ENCODE peak calls at places on chromosome 15, in five cellular contexts. I, E, H, F and U are unnamed samples.
A peak's percentile ranks its signal among the peaks of the same experiment; 100 is the strongest.

GRCh38 chr15:75145027-75145841 is 56.4 kb upstream of the C15orf39 start:
- DNase-seq in I (no peak), E (no peak), H (peak; percentile 53), F (no peak), U (no peak)

GRCh38 chr15:80418892-80419537 is 14.8 kb downstream of the ARNT2 start:
- DNase-seq in I (no peak), E (no peak), H (peak; percentile 23), F (no peak), U (no peak)

GRCh38 chr15:93028632-93029612 is 60.1 kb downstream of the RGMA start:
- DNase-seq in I (no peak), E (peak; percentile 93), H (peak; percentile 94), F (peak; percentile 95), U (peak; percentile 81)

GRCh38 chr15:59590027-59590426 is 21.6 kb upstream of the GCNT3 start:
- DNase-seq in I (no peak), E (no peak), H (no peak), F (no peak), U (no peak)

GRCh38 chr15:70264014-70264492 is 166.3 kb upstream of the TLE3 start:
- DNase-seq in I (no peak), E (no peak), H (no peak), F (peak; percentile 84), U (no peak)

GRCh38 chr15:25795061-25795460 is 68.1 kb downstream of the ATP10A start:
- DNase-seq in I (no peak), E (no peak), H (peak; percentile 10), F (no peak), U (no peak)

GRCh38 chr15:58282060-58282708 is 144.0 kb downstream of the AQP9 start:
- DNase-seq in I (no peak), E (peak; percentile 72), H (no peak), F (no peak), U (no peak)

GRCh38 chr15:48703544-48703943 is 58.0 kb upstream of the FBN1 start:
- DNase-seq in I (no peak), E (no peak), H (no peak), F (no peak), U (no peak)

GRCh38 chr15:80404719-80405553 is 754 bp downstream of the ARNT2 start:
- DNase-seq in I (no peak), E (no peak), H (no peak), F (no peak), U (no peak)

GRCh38 chr15:78360426-78360825 is 20.3 kb downstream of the CRABP1 start:
- DNase-seq in I (no peak), E (no peak), H (no peak), F (peak; percentile 88), U (peak; percentile 23)

GRCh38 chr15:101014921-101015841 is 96.0 kb downstream of the LRRK1 start:
- DNase-seq in I (peak; percentile 71), E (peak; percentile 77), H (peak; percentile 76), F (peak; percentile 85), U (peak; percentile 40)

GRCh38 chr15:64732156-64732860 is 43.1 kb downstream of the RBPMS2 start:
- DNase-seq in I (no peak), E (peak; percentile 56), H (peak; percentile 27), F (no peak), U (no peak)

GRCh38 chr15:70420421-70421196 is 322.9 kb upstream of the TLE3 start:
- DNase-seq in I (no peak), E (no peak), H (no peak), F (no peak), U (no peak)

GRCh38 chr15:35630570-35630969 is 84.6 kb upstream of the DPH6 start:
- DNase-seq in I (no peak), E (peak; percentile 65), H (no peak), F (no peak), U (peak; percentile 33)

GRCh38 chr15:66389098-66389858 is 2.6 kb downstream of the MAP2K1 start:
- DNase-seq in I (no peak), E (no peak), H (no peak), F (no peak), U (no peak)

GRCh38 chr15:24878153-24878552 is 76.6 kb upstream of the SNRPN start:
- DNase-seq in I (no peak), E (peak; percentile 46), H (peak; percentile 29), F (peak; percentile 62), U (peak; percentile 2)

GRCh38 chr15:64905119-64905831 is 6.4 kb upstream of the ANKDD1A start:
- DNase-seq in I (peak; percentile 76), E (peak; percentile 73), H (peak; percentile 80), F (peak; percentile 89), U (peak; percentile 43)

GRCh38 chr15:75348563-75349350 is 1.9 kb downstream of the NEIL1 start:
- DNase-seq in I (no peak), E (no peak), H (peak; percentile 55), F (no peak), U (no peak)

GRCh38 chr15:62135532-62136134 is 29.5 kb downstream of the C2CD4B start:
- DNase-seq in I (no peak), E (peak; percentile 49), H (peak; percentile 29), F (no peak), U (no peak)

GRCh38 chr15:67241132-67241855 is 13.2 kb downstream of the AAGAB start:
- DNase-seq in I (peak; percentile 47), E (no peak), H (no peak), F (no peak), U (no peak)

GRCh38 chr15:37132826-37133417 is 32.6 kb upstream of the MEIS2 start:
- DNase-seq in I (no peak), E (no peak), H (no peak), F (no peak), U (no peak)

GRCh38 chr15:24856397-24857093 is 98.2 kb upstream of the SNRPN start:
- DNase-seq in I (no peak), E (no peak), H (no peak), F (no peak), U (no peak)

GRCh38 chr15:23472678-23473077 is 25.6 kb upstream of the GOLGA6L2 start:
- DNase-seq in I (no peak), E (no peak), H (no peak), F (no peak), U (no peak)

GRCh38 chr15:101536875-101537405 is 47.4 kb upstream of the PCSK6 start:
- DNase-seq in I (no peak), E (no peak), H (no peak), F (peak; percentile 48), U (no peak)

GRCh38 chr15:96416218-96416933 is 85.9 kb downstream of the NR2F2 start:
- DNase-seq in I (no peak), E (no peak), H (no peak), F (no peak), U (no peak)

GRCh38 chr15:80464952-80465645 is 60.9 kb downstream of the ARNT2 start:
- DNase-seq in I (no peak), E (no peak), H (no peak), F (no peak), U (no peak)

GRCh38 chr15:40421246-40422157 is 15.9 kb downstream of the IVD start:
- DNase-seq in I (peak; percentile 94), E (peak; percentile 85), H (peak; percentile 81), F (peak; percentile 85), U (peak; percentile 51)

GRCh38 chr15:61682891-61683500 is 377.3 kb downstream of the VPS13C start:
- DNase-seq in I (no peak), E (no peak), H (no peak), F (no peak), U (no peak)

DNA sequence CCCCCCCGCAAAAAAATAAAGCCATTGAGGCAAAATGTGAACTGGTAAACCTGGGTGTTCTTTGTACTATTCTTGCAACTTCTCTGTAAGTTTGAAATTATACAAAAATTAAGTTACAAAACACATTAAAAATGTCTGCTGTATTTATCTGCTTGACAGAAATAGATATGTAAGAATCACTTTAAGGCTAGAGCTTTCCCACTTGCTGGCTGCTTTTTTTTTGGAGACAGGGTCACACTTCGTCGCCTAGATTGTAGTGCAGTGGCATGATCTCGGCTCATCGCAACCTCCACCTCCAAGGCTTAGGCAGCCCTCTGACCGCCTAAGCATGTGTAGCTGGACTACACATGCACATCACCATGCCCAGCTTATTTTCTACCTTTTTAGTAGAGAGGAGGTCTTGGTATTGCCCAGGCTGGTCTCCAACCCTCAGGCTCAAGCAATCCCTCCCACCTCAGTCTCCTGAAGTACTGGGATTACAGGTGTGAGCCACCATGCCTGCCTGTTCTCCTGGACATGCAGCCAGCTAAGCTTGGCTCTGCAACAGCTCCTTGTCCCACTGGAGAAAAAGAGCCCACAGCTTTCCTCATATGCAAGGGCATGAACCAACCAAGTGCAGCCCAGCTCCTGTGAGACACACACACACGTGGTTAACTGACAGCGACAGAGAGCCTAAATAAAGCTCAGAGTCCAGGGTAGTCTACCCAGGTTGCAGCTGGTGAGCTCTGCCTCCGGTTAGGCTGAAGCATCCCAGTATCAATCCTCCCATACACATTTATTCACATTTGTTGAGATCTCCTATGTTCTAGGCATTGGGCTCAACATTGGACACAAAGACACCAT is 4.5 kb downstream of the RPS17 start:
- DNase-seq in I (no peak), E (no peak), H (no peak), F (no peak), U (no peak)
- TF ChIP-seq POLR2A in I (peak; percentile 80), E (no peak), H (no peak), F (no peak), U (no peak)

GRCh38 chr15:88627463-88627862 is 6.3 kb downstream of the AEN start:
- DNase-seq in I (no peak), E (no peak), H (no peak), F (peak; percentile 9), U (no peak)
- TF ChIP-seq POLR2A in I (no peak), E (no peak), H (no peak), F (no peak), U (no peak)

DNA sequence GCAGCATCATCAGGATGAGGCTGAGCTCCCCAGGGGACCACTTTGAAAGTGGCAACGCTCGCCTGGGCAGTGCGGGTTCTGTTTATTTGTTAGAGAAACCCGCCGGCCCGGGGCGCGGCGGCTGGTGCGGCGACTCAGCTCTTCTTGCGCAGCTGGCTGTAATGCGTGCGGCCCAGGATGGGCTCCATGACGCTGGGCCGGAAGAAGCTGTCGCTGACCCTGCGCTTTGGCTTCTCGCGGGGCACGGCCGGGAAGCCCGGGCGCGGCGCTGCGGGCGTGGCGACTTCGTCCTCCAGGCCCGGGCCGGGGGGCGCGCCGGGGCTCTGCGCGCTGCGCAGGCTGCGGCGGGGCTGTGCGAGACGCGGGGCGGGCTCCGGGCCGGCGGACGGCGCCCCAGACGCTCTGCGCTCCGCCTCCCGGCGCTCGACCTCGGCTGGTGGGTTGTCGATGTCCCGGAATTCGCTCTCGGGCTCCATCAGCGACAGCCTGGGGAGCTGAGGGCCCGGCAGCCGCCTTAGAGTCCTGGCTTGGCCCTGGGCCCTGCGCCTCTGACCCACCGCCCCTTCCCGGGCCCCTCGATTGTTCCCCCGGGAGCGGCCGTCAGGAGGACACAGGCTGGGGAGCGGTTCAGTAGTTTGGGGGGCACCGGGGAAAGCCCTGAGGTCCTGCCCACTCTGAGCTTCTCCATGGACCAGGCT is 10.3 kb upstream of the KIF7 start:
- DNase-seq in I (no peak), E (no peak), H (peak; percentile 78), F (peak; percentile 81), U (peak; percentile 32)
- TF ChIP-seq POLR2A in I (no peak), E (peak; percentile 37), H (peak; percentile 58), F (no peak), U (peak; percentile 21)

GRCh38 chr15:31262143-31262530 is 64.5 kb upstream of the KLF13 start:
- DNase-seq in I (no peak), E (peak; percentile 43), H (peak; percentile 3), F (peak; percentile 52), U (no peak)

GRCh38 chr15:31263751-31264533 is 62.7 kb upstream of the KLF13 start:
- DNase-seq in I (no peak), E (peak; percentile 89), H (peak; percentile 56), F (peak; percentile 80), U (peak; percentile 44)

GRCh38 chr15:31261266-31262142 is 65.1 kb upstream of the KLF13 start:
- DNase-seq in I (no peak), E (peak; percentile 50), H (peak; percentile 2), F (peak; percentile 66), U (no peak)

GRCh38 chr15:31264534-31265089 is 62.0 kb upstream of the KLF13 start:
- DNase-seq in I (no peak), E (no peak), H (peak; percentile 5), F (no peak), U (no peak)

GRCh38 chr15:31262901-31263671 is 63.5 kb upstream of the KLF13 start:
- DNase-seq in I (no peak), E (peak; percentile 90), H (peak; percentile 35), F (peak; percentile 67), U (peak; percentile 59)
- TF ChIP-seq POLR2A in I (peak; percentile 69), E (peak; percentile 25), H (no peak), F (no peak), U (no peak)